ENCODE peak calls at places on chromosomes 5 and 9, in four cellular contexts. One of them, this sample, is unnamed.

GRCh38 chr5:135444360-135444759 is 2.8 kb downstream of the DCANP1 start:
- DNase-seq in HepG2: no peak
- DNase-seq in GM12878: no peak
- DNase-seq in H1: no peak
- DNase-seq in this sample: no peak

GRCh38 chr5:96048763-96049162 is 87.1 kb upstream of the ELL2 start:
- DNase-seq in H1: no peak
- DNase-seq in HepG2: no peak
- DNase-seq in GM12878: no peak
- DNase-seq in this sample: no peak

GRCh38 chr9:136409557-136410455 is 608 bp downstream of the ENTR1 start:
- DNase-seq in HepG2: peak; percentile 30
- DNase-seq in H1: peak; percentile 60
- DNase-seq in GM12878: no peak
- DNase-seq in this sample: no peak

GRCh38 chr9:14373319-14373632 is 59.3 kb upstream of the NFIB start:
- DNase-seq in H1: no peak
- DNase-seq in GM12878: no peak
- DNase-seq in HepG2: no peak
- DNase-seq in this sample: no peak

GRCh38 chr5:155735388-155735787 is 591.6 kb upstream of the SGCD start:
- DNase-seq in H1: no peak
- DNase-seq in GM12878: no peak
- DNase-seq in HepG2: no peak
- DNase-seq in this sample: no peak

GRCh38 chr5:178423431-178423830 is 166.8 kb downstream of the COL23A1 start:
- DNase-seq in H1: peak; percentile 33
- DNase-seq in HepG2: no peak
- DNase-seq in GM12878: no peak
- DNase-seq in this sample: no peak

GRCh38 chr5:132391247-132391646 is 21.7 kb downstream of the SLC22A5 start:
- DNase-seq in GM12878: no peak
- DNase-seq in H1: no peak
- DNase-seq in HepG2: no peak
- DNase-seq in this sample: no peak

GRCh38 chr9:125472926-125473701 is 211.5 kb downstream of the GAPVD1 start:
- DNase-seq in GM12878: no peak
- DNase-seq in HepG2: peak; percentile 76
- DNase-seq in H1: no peak
- DNase-seq in this sample: no peak

GRCh38 chr5:154190652-154191304 is at the start of gene GALNT10:
- DNase-seq in H1: no peak
- DNase-seq in GM12878: no peak
- DNase-seq in HepG2: peak; percentile 23
- DNase-seq in this sample: no peak

GRCh38 chr9:33221568-33221884 is 18.4 kb upstream of the SPINK4 start:
- DNase-seq in HepG2: no peak
- DNase-seq in GM12878: no peak
- DNase-seq in H1: no peak
- DNase-seq in this sample: no peak

GRCh38 chr9:137162505-137163100 is 7.2 kb downstream of the LRRC26 start:
- DNase-seq in HepG2: no peak
- DNase-seq in GM12878: no peak
- DNase-seq in H1: peak; percentile 66
- DNase-seq in this sample: no peak

GRCh38 chr9:98218562-98219363 is 26.3 kb upstream of the CORO2A start:
- DNase-seq in HepG2: no peak
- DNase-seq in GM12878: no peak
- DNase-seq in H1: peak; percentile 74
- DNase-seq in this sample: no peak

GRCh38 chr9:69474821-69475220 is 149.8 kb downstream of the ENTREP1 start:
- DNase-seq in HepG2: no peak
- DNase-seq in GM12878: no peak
- DNase-seq in H1: peak; percentile 16
- DNase-seq in this sample: no peak

GRCh38 chr9:93062364-93062763 is 3.9 kb downstream of the SUSD3 start:
- DNase-seq in GM12878: no peak
- DNase-seq in HepG2: no peak
- DNase-seq in H1: no peak
- DNase-seq in this sample: no peak

GRCh38 chr5:30734118-30734517 is 459.4 kb upstream of the CDH6 start:
- DNase-seq in GM12878: no peak
- DNase-seq in HepG2: no peak
- DNase-seq in H1: no peak
- DNase-seq in this sample: no peak

GRCh38 chr5:67003906-67004729 is 192.5 kb downstream of the CD180 start:
- DNase-seq in GM12878: peak; percentile 9
- DNase-seq in H1: peak; percentile 84
- DNase-seq in HepG2: peak; percentile 96
- DNase-seq in this sample: peak; percentile 51

GRCh38 chr5:36305571-36306326 is 4.0 kb upstream of the RANBP3L start:
- DNase-seq in H1: no peak
- DNase-seq in HepG2: peak; percentile 28
- DNase-seq in GM12878: no peak
- DNase-seq in this sample: peak; percentile 3

GRCh38 chr9:91361294-91362201 is at the start of gene AUH:
- DNase-seq in GM12878: peak; percentile 41
- DNase-seq in HepG2: peak; percentile 60
- DNase-seq in H1: peak; percentile 92
- DNase-seq in this sample: peak; percentile 72

GRCh38 chr9:16726718-16727451 is 143.6 kb downstream of the BNC2 start:
- DNase-seq in H1: peak; percentile 86
- DNase-seq in GM12878: no peak
- DNase-seq in HepG2: no peak
- DNase-seq in this sample: peak; percentile 52

GRCh38 chr5:66713998-66714397 is 117.8 kb downstream of the MAST4 start:
- DNase-seq in HepG2: no peak
- DNase-seq in GM12878: no peak
- DNase-seq in H1: no peak
- DNase-seq in this sample: no peak

GRCh38 chr9:12961276-12961809 is 186.5 kb downstream of the LURAP1L start:
- DNase-seq in GM12878: no peak
- DNase-seq in H1: no peak
- DNase-seq in HepG2: no peak
- DNase-seq in this sample: no peak

GRCh38 chr9:90775657-90776056 is 26.0 kb upstream of the SYK start:
- DNase-seq in GM12878: no peak
- DNase-seq in HepG2: no peak
- DNase-seq in H1: no peak
- DNase-seq in this sample: no peak

GRCh38 chr5:17359451-17359965 is 138.5 kb upstream of the TAF11L2 start:
- DNase-seq in HepG2: no peak
- DNase-seq in H1: no peak
- DNase-seq in GM12878: no peak
- DNase-seq in this sample: no peak

GRCh38 chr9:117414220-117414905 is 494 bp downstream of the ASTN2 start:
- DNase-seq in GM12878: no peak
- DNase-seq in H1: peak; percentile 79
- DNase-seq in HepG2: no peak
- DNase-seq in this sample: no peak

GRCh38 chr5:168165221-168165965 is 126.1 kb upstream of the WWC1 start:
- DNase-seq in HepG2: no peak
- DNase-seq in GM12878: no peak
- DNase-seq in H1: peak; percentile 61
- DNase-seq in this sample: peak; percentile 50

GRCh38 chr5:89374144-89374784 is 491.3 kb upstream of the MEF2C start:
- DNase-seq in GM12878: no peak
- DNase-seq in H1: no peak
- DNase-seq in HepG2: no peak
- DNase-seq in this sample: no peak

GRCh38 chr5:149060325-149060724 is 2.5 kb downstream of the SH3TC2 start:
- DNase-seq in H1: no peak
- DNase-seq in GM12878: no peak
- DNase-seq in HepG2: peak; percentile 75
- DNase-seq in this sample: no peak

GRCh38 chr5:61304611-61305369 is 27.3 kb upstream of the ZSWIM6 start:
- DNase-seq in H1: no peak
- DNase-seq in HepG2: peak; percentile 54
- DNase-seq in GM12878: no peak
- DNase-seq in this sample: no peak

GRCh38 chr9:93456504-93456903 is 3.1 kb upstream of the FAM120AOS start:
- DNase-seq in GM12878: no peak
- DNase-seq in H1: no peak
- DNase-seq in HepG2: no peak
- DNase-seq in this sample: no peak

GRCh38 chr5:134223406-134224251 is 2.2 kb downstream of the PPP2CA start:
- DNase-seq in HepG2: no peak
- DNase-seq in GM12878: no peak
- DNase-seq in H1: no peak
- DNase-seq in this sample: no peak
- TF ChIP-seq SUZ12 in HepG2: no peak
- TF ChIP-seq SUZ12 in GM12878: no peak
- TF ChIP-seq SUZ12 in H1: no peak
- TF ChIP-seq SUZ12 in this sample: no peak

GRCh38 chr5:77077821-77078176 is 9.3 kb downstream of the ZBED3 start:
- DNase-seq in H1: no peak
- DNase-seq in HepG2: no peak
- DNase-seq in GM12878: no peak
- DNase-seq in this sample: no peak
- H3K9ac ChIP-seq in H1: no peak overlapping the region
- H3K9ac ChIP-seq in HepG2: no peak overlapping the region
- H3K9ac ChIP-seq in GM12878: no peak overlapping the region
- H3K9ac ChIP-seq in this sample: peak overlapping the region; percentile 18

DNA sequence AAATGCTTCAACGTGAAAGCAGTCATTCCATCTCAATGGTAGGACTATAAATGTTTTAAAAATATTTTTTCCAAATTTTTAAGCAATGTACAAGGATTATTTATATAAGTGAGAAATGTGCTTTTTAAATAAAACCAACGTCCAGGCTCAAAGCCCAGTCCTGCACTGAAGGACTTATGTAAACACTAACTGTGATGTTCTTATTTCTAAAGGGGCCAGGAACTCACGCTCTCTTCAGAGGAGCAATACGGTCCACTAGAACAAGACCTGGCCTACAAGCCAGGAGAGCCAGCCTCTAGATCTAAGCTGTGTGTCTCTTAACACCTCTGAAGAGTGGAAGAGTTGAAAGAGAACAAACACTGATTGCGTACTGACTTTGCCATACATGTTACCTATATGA is 12.1 kb downstream of the TTLL11 start:
- DNase-seq in HepG2: no peak
- DNase-seq in H1: no peak
- DNase-seq in GM12878: no peak
- DNase-seq in this sample: no peak
- TF ChIP-seq SUZ12 in HepG2: no peak
- TF ChIP-seq SUZ12 in H1: no peak
- TF ChIP-seq SUZ12 in GM12878: no peak
- TF ChIP-seq SUZ12 in this sample: no peak

DNA sequence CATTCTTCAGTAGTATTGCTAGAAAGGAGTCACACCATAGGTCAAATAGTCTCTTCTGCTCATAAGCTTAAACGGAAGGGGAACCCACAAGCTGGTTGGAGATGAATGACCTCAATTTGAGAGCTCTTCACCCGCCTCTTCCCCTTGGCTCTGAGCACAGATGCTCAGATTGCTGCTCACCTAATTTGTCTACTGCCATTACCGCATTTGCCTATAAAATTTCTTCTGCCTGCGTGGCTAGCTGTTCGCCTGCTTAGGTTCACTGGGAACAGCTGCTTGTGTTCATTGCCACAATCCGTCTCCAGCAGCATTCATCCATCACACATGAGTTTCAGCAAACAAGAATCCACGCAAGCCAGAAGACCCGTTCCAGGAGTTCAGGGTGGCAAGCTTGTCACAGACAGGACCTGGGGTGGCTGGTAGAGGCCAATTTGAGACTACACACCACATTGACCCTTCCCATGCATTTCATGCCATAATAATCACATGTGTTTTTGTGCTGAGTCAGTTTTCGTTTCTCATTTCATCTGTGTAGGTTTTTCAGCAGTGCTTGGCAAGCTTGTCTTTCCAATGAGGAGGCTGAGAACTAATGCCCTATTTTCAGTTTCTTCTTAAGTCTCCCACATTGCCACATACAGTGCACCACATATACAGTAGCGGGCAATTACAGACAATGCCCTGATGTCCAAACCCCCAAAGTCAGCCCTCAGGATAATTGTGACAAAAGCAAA is 50.3 kb upstream of the DNAH5 start:
- DNase-seq in HepG2: no peak
- DNase-seq in GM12878: no peak
- DNase-seq in H1: no peak
- DNase-seq in this sample: no peak
- H3K9ac ChIP-seq in HepG2: no peak overlapping the region
- H3K9ac ChIP-seq in GM12878: no peak overlapping the region
- H3K9ac ChIP-seq in H1: no peak overlapping the region
- H3K9ac ChIP-seq in this sample: no peak overlapping the region

GRCh38 chr5:43400082-43400481 is 12.1 kb downstream of the CCL28 start:
- DNase-seq in HepG2: no peak
- DNase-seq in H1: no peak
- DNase-seq in GM12878: no peak
- DNase-seq in this sample: no peak
- TF ChIP-seq SUZ12 in HepG2: no peak
- TF ChIP-seq SUZ12 in H1: no peak
- TF ChIP-seq SUZ12 in GM12878: no peak
- TF ChIP-seq SUZ12 in this sample: no peak

DNA sequence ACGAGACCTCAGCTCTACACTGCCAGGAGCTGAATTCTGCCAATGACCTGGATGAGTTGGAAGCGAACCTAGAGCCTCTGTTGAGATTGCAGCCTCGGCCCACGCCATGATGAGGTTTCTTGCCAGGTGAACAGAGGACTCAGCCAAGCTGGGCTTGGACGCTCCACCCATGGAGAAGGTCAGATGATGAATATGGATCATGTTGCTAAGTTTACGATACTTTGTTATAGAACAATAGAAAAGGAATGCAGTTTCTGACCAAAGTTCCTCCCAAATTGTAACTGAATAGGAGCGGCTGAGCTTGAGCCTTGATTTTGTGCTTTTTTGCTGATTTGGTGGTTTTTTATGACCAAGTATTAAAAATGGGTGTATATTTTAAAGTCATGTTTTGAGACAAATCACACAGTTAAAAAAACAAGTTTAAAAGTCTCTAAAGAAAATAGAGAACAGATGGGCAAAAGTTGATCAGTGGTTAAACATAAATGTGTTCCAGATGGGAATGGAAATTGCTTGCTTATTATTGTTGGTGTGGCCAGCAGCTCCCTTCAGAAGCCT is 32.9 kb downstream of the ROPN1L start:
- DNase-seq in HepG2: no peak
- DNase-seq in H1: no peak
- DNase-seq in GM12878: no peak
- DNase-seq in this sample: no peak
- H3K9ac ChIP-seq in HepG2: no peak overlapping the region
- H3K9ac ChIP-seq in H1: no peak overlapping the region
- H3K9ac ChIP-seq in GM12878: no peak overlapping the region
- H3K9ac ChIP-seq in this sample: no peak overlapping the region

DNA sequence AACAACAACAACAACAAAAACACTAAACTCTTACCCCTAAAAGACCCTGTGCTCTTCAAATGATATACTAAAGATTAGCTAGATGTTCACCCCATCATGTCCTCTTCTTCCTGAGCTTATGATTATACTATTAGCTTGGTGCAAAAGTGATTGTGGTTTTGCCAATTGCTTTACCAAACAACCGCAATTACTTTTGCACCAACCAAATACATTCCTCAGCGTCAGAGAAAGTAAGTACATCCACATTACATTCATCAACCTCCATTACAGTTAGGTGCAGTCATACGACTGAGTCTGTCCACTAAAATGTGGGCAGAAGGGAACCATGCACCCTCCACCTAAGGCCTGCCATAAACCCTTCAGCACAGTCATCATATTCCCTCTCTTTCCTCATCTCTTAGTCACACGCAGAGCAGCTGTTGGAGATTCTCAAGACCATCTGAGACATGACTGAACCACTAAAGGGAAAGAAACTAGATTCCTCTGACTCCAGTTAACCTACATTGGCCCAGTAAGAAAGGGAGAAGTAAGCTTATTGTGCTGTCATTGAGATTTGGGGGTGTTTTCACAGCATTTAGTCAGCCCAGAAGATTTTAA is 181.6 kb upstream of the TLE4 start:
- DNase-seq in GM12878: no peak
- DNase-seq in HepG2: no peak
- DNase-seq in H1: no peak
- DNase-seq in this sample: no peak
- TF ChIP-seq SUZ12 in GM12878: no peak
- TF ChIP-seq SUZ12 in HepG2: no peak
- TF ChIP-seq SUZ12 in H1: no peak
- TF ChIP-seq SUZ12 in this sample: no peak